ENCODE peak calls at places on chromosomes 11 and 22, in eight cellular contexts. O is activated T-cell treated with anti-CD3 and anti-CD28 coated beads for 24 hours, J is thoracic aorta, Q is HEK293T, M is left lobe of liver, F is mucosa of descending colon, E is NCI-H1092 treated with DMSO at 0.1 percent for 48 hours, K is GM19239. S is an unnamed sample.

GRCh38 chr11:31092638-31093037 is 276.9 kb downstream of the DCDC1 start:
- DNase-seq in O (no peak), K (no peak), F (no peak), E (no peak), Q (no peak), M (no peak), J (no peak), S (no peak)

GRCh38 chr22:23709107-23709506 is 18.3 kb downstream of the RGL4 start:
- DNase-seq in K (no peak), Q (no peak), M (no peak), O (no peak), F (no peak), J (no peak), E (no peak), S (no peak)

GRCh38 chr11:12864316-12865156 is 144.6 kb upstream of the RASSF10 start:
- DNase-seq in M (no peak), E (peak), Q (no peak), O (no peak), K (no peak), J (no peak), F (no peak), S (no peak)

GRCh38 chr11:1759851-1760220 is 3.9 kb downstream of the CTSD start:
- DNase-seq in M (no peak), J (no peak), O (no peak), Q (no peak), F (peak), K (no peak), E (no peak), S (no peak)

GRCh38 chr11:117921456-117921855 is 7.7 kb downstream of the TMPRSS13 start:
- DNase-seq in E (no peak), Q (no peak), M (no peak), O (no peak), K (no peak), J (no peak), F (no peak), S (no peak)

GRCh38 chr11:15541079-15541478 is 426.4 kb downstream of the INSC start:
- DNase-seq in O (no peak), F (no peak), Q (no peak), E (no peak), J (no peak), M (no peak), K (no peak), S (no peak)

GRCh38 chr11:17413414-17414316 is 25.2 kb upstream of the KCNJ11 start:
- DNase-seq in M (peak), Q (no peak), O (no peak), K (no peak), E (peak), F (peak), J (no peak), S (peak)

GRCh38 chr22:50342651-50343540 is at the start of gene PPP6R2:
- DNase-seq in O (peak), J (no peak), E (no peak), K (peak), F (peak), M (peak), Q (peak), S (peak)

GRCh38 chr22:19383292-19383691 is 48.2 kb downstream of the HIRA start:
- DNase-seq in J (no peak), F (no peak), M (peak), Q (no peak), O (no peak), K (no peak), E (no peak), S (no peak)

GRCh38 chr22:45125198-45125597 is 38.5 kb upstream of the NUP50 start:
- DNase-seq in K (no peak), M (no peak), J (no peak), F (no peak), O (no peak), E (no peak), Q (no peak), S (no peak)

GRCh38 chr11:1854949-1855885 is 2.3 kb downstream of the LSP1 start:
- DNase-seq in F (peak), J (no peak), M (no peak), Q (no peak), O (peak), E (no peak), K (peak), S (no peak)

GRCh38 chr11:114785820-114786219 is 107.5 kb downstream of the NXPE2 start:
- DNase-seq in F (no peak), K (no peak), M (no peak), E (peak), J (no peak), Q (no peak), O (no peak), S (no peak)

GRCh38 chr11:69472766-69473519 is 8.5 kb upstream of the LINC01488 start:
- DNase-seq in F (no peak), E (no peak), M (no peak), K (no peak), J (no peak), Q (no peak), O (no peak), S (no peak)

GRCh38 chr22:26767351-26767970 is 110.1 kb downstream of the MIAT start:
- DNase-seq in J (no peak), O (no peak), K (no peak), E (no peak), F (no peak), M (no peak), Q (no peak), S (no peak)

GRCh38 chr11:58675344-58676155 is 53.1 kb downstream of the CNTF start:
- DNase-seq in J (peak), O (peak), Q (peak), E (peak), M (peak), K (peak), F (peak), S (peak)

GRCh38 chr11:111604392-111605009 is 2.3 kb downstream of the SIK2 start:
- DNase-seq in M (no peak), E (peak), Q (peak), F (no peak), K (no peak), O (no peak), J (no peak), S (no peak)

GRCh38 chr11:44761546-44761961 is 34.8 kb downstream of the TSPAN18 start:
- DNase-seq in F (no peak), Q (no peak), E (no peak), O (no peak), K (no peak), M (no peak), J (no peak), S (no peak)

GRCh38 chr11:117876341-117877119 is at the start of gene FXYD6:
- DNase-seq in E (peak), O (no peak), F (no peak), M (peak), Q (peak), J (no peak), K (no peak), S (no peak)

GRCh38 chr11:35280727-35281126 is 138.6 kb downstream of the SLC1A2 start:
- DNase-seq in K (no peak), F (no peak), O (no peak), M (no peak), E (no peak), J (no peak), Q (no peak), S (no peak)

GRCh38 chr11:69298778-69299461 is 5.0 kb downstream of the MYEOV start:
- DNase-seq in K (no peak), M (no peak), J (no peak), F (no peak), E (no peak), O (no peak), Q (no peak), S (no peak)

GRCh38 chr11:13262096-13262495 is 15.5 kb upstream of the BMAL1 start:
- DNase-seq in J (no peak), Q (no peak), F (no peak), K (no peak), O (no peak), M (no peak), E (no peak), S (no peak)

GRCh38 chr11:10072142-10072541 is 221.9 kb downstream of the SBF2 start:
- DNase-seq in F (no peak), M (no peak), E (no peak), J (no peak), Q (no peak), O (no peak), K (no peak), S (no peak)

GRCh38 chr11:117722074-117722473 is 74.9 kb downstream of the DSCAML1 start:
- DNase-seq in J (no peak), M (no peak), E (no peak), F (no peak), Q (no peak), O (no peak), K (no peak), S (no peak)

GRCh38 chr11:14148653-14149273 is 186.2 kb downstream of the SPON1 start:
- DNase-seq in F (no peak), Q (peak), O (no peak), M (no peak), K (no peak), J (no peak), E (peak), S (no peak)

GRCh38 chr11:84812351-84813083 is 814.6 kb downstream of the DLG2 start:
- DNase-seq in J (no peak), O (no peak), F (no peak), K (no peak), Q (no peak), M (no peak), E (no peak), S (no peak)

GRCh38 chr22:39654959-39655579 is 84.5 kb downstream of the CACNA1I start:
- DNase-seq in K (no peak), J (no peak), O (no peak), M (no peak), Q (peak), F (no peak), E (no peak), S (no peak)

GRCh38 chr22:43174941-43175531 is 11.9 kb downstream of the TTLL12 start:
- DNase-seq in K (no peak), M (no peak), F (peak), Q (no peak), J (no peak), E (no peak), O (no peak), S (no peak)

GRCh38 chr11:63023851-63024648 is 8.4 kb upstream of the SLC22A8 start:
- DNase-seq in O (peak), K (peak), E (peak), F (peak), Q (peak), M (peak), J (peak), S (peak)

GRCh38 chr22:27136596-27136995 is 479.2 kb downstream of the MIAT start:
- DNase-seq in O (no peak), J (no peak), F (no peak), Q (no peak), M (no peak), E (no peak), K (no peak), S (no peak)

GRCh38 chr11:128279861-128280260 is 307.5 kb downstream of the ETS1 start:
- DNase-seq in M (no peak), O (no peak), E (no peak), Q (no peak), K (no peak), F (no peak), J (no peak), S (no peak)

GRCh38 chr22:25131198-25131887 is 68.3 kb upstream of the CRYBB3 start:
- DNase-seq in M (peak), K (no peak), J (no peak), O (no peak), Q (no peak), F (no peak), E (no peak), S (no peak)

GRCh38 chr22:36335621-36336020 is 52.1 kb downstream of the MYH9 start:
- DNase-seq in Q (no peak), K (no peak), M (no peak), E (no peak), F (no peak), J (no peak), O (no peak), S (no peak)

GRCh38 chr11:3674189-3674588 is 3.0 kb upstream of the CHRNA10 start:
- DNase-seq in K (no peak), J (no peak), E (no peak), O (no peak), Q (no peak), F (no peak), M (no peak), S (no peak)

GRCh38 chr22:19480173-19480568 is 451 bp downstream of the CDC45 start:
- DNase-seq in O (no peak), F (no peak), M (no peak), K (no peak), Q (no peak), E (no peak), J (no peak), S (no peak)

GRCh38 chr11:65321828-65322495 is 7.3 kb downstream of the CDC42EP2 start:
- DNase-seq in E (no peak), K (no peak), J (no peak), Q (no peak), O (no peak), F (no peak), M (no peak), S (no peak)

GRCh38 chr11:3627291-3627690 is 14.5 kb downstream of the ART5 start:
- DNase-seq in O (no peak), K (no peak), J (no peak), M (no peak), Q (no peak), E (no peak), F (no peak), S (no peak)

GRCh38 chr11:1669546-1670218 is 27.3 kb upstream of the KRTAP5-6 start:
- DNase-seq in Q (no peak), F (peak), M (no peak), K (no peak), J (no peak), E (no peak), O (no peak), S (no peak)

GRCh38 chr22:33535937-33536875 is 384.1 kb downstream of the LARGE1 start:
- DNase-seq in E (no peak), K (no peak), O (no peak), F (no peak), Q (no peak), J (no peak), M (no peak), S (no peak)

GRCh38 chr11:68721075-68721474 is 30.2 kb downstream of the TESMIN start:
- DNase-seq in F (no peak), Q (no peak), K (no peak), O (no peak), E (no peak), J (no peak), M (no peak), S (no peak)

S was measured in Peyer's patch.